ENCODE peak calls at places on chromosomes 1 and 21, in nine cellular contexts. One of them, this sample, is unnamed.
A peak's percentile ranks its signal among the peaks of the same experiment; 100 is the strongest.

GRCh38 chr1:184289825-184290550 is 96.8 kb upstream of the C1orf21 start:
- DNase-seq in IMR-90: no peak
- DNase-seq in uterus: no peak
- DNase-seq in stomach: no peak
- DNase-seq in vagina: no peak
- DNase-seq in lower leg skin: no peak
- DNase-seq in ovary: no peak
- DNase-seq in GM12891: no peak
- DNase-seq in prostate gland: no peak
- DNase-seq in this sample: no peak

GRCh38 chr1:230383425-230383824 is 42.7 kb downstream of the PGBD5 start:
- DNase-seq in IMR-90: no peak
- DNase-seq in vagina: no peak
- DNase-seq in prostate gland: no peak
- DNase-seq in uterus: no peak
- DNase-seq in ovary: no peak
- DNase-seq in lower leg skin: no peak
- DNase-seq in GM12891: no peak
- DNase-seq in stomach: no peak
- DNase-seq in this sample: no peak

GRCh38 chr21:40047993-40048730 is 180.9 kb downstream of the PCP4 start:
- DNase-seq in vagina: no peak
- DNase-seq in ovary: no peak
- DNase-seq in prostate gland: no peak
- DNase-seq in lower leg skin: no peak
- DNase-seq in IMR-90: no peak
- DNase-seq in GM12891: no peak
- DNase-seq in stomach: no peak
- DNase-seq in uterus: no peak
- DNase-seq in this sample: no peak

GRCh38 chr1:85884372-85885035 is 176.3 kb upstream of the ZNHIT6 start:
- DNase-seq in GM12891: no peak
- DNase-seq in vagina: no peak
- DNase-seq in IMR-90: peak; percentile 48
- DNase-seq in ovary: no peak
- DNase-seq in prostate gland: no peak
- DNase-seq in uterus: no peak
- DNase-seq in lower leg skin: no peak
- DNase-seq in stomach: no peak
- DNase-seq in this sample: peak; percentile 5

GRCh38 chr21:32411366-32412161 is 942 bp upstream of the EVA1C start:
- DNase-seq in GM12891: no peak
- DNase-seq in vagina: no peak
- DNase-seq in IMR-90: peak; percentile 38
- DNase-seq in lower leg skin: peak; percentile 91
- DNase-seq in prostate gland: peak; percentile 93
- DNase-seq in uterus: peak; percentile 95
- DNase-seq in ovary: peak; percentile 94
- DNase-seq in stomach: peak; percentile 97
- DNase-seq in this sample: peak; percentile 61

GRCh38 chr1:116403506-116404136 is 30.6 kb downstream of the ATP1A1 start:
- DNase-seq in GM12891: no peak
- DNase-seq in prostate gland: no peak
- DNase-seq in lower leg skin: no peak
- DNase-seq in vagina: no peak
- DNase-seq in ovary: no peak
- DNase-seq in uterus: no peak
- DNase-seq in IMR-90: no peak
- DNase-seq in stomach: no peak
- DNase-seq in this sample: no peak

GRCh38 chr1:19613075-19613748 is 30.9 kb upstream of the NBL1 start:
- DNase-seq in uterus: no peak
- DNase-seq in GM12891: no peak
- DNase-seq in ovary: no peak
- DNase-seq in IMR-90: no peak
- DNase-seq in prostate gland: no peak
- DNase-seq in stomach: peak; percentile 40
- DNase-seq in vagina: no peak
- DNase-seq in lower leg skin: no peak
- DNase-seq in this sample: no peak

GRCh38 chr1:183308719-183309118 is 109.5 kb downstream of the NMNAT2 start:
- DNase-seq in uterus: no peak
- DNase-seq in vagina: no peak
- DNase-seq in stomach: no peak
- DNase-seq in GM12891: no peak
- DNase-seq in prostate gland: no peak
- DNase-seq in lower leg skin: no peak
- DNase-seq in IMR-90: no peak
- DNase-seq in ovary: no peak
- DNase-seq in this sample: no peak

GRCh38 chr1:61082336-61083013 is at the start of gene NFIA:
- DNase-seq in lower leg skin: peak; percentile 66
- DNase-seq in stomach: peak; percentile 67
- DNase-seq in ovary: peak; percentile 71
- DNase-seq in vagina: no peak
- DNase-seq in prostate gland: no peak
- DNase-seq in uterus: peak; percentile 53
- DNase-seq in GM12891: no peak
- DNase-seq in IMR-90: peak; percentile 50
- DNase-seq in this sample: peak; percentile 62

GRCh38 chr1:75796376-75797272 is at the start of gene MSH4:
- DNase-seq in vagina: no peak
- DNase-seq in uterus: no peak
- DNase-seq in lower leg skin: no peak
- DNase-seq in stomach: no peak
- DNase-seq in ovary: no peak
- DNase-seq in IMR-90: no peak
- DNase-seq in GM12891: no peak
- DNase-seq in prostate gland: no peak
- DNase-seq in this sample: no peak
- TF ChIP-seq POLR2A in vagina: no peak
- TF ChIP-seq POLR2A in uterus: no peak
- TF ChIP-seq POLR2A in lower leg skin: no peak
- TF ChIP-seq POLR2A in stomach: no peak
- TF ChIP-seq POLR2A in ovary: no peak
- TF ChIP-seq POLR2A in IMR-90: no peak
- TF ChIP-seq POLR2A in GM12891: peak; percentile 85
- TF ChIP-seq POLR2A in prostate gland: no peak
- TF ChIP-seq POLR2A in this sample: no peak

DNA sequence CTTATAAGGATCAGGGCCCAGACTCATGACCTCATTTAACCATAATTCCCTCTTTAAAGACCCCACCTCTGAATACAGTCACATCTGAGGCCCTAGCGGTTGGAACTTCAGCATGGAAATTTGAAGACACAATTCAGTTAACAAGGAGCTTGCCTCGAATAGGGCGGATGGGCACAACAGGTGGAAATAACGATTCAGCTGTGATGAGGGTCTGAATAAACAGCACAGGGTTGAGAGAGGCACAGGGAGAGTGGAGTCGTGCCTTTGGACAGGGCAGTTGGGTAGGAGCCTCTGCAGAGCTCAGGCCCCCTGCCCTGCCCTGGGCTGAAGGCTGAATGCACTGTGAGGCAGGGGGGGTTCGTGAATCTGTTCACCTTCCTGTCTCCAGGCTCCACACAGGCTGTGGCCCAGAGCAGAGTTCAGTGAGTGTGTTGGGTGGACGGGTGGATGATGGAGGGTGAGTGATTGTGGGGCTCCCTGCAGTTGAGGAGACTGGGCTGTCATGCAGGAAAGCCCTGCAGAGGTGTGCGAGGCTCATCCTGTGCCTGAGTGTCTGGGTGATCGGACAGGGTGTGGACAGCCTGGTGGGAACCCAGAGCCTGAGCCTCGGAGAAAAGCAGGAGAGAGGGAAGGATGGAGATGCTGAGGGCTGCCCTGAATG is 243.1 kb downstream of the FOXD2 start:
- DNase-seq in prostate gland: no peak
- DNase-seq in uterus: no peak
- DNase-seq in GM12891: no peak
- DNase-seq in vagina: peak; percentile 75
- DNase-seq in lower leg skin: no peak
- DNase-seq in ovary: no peak
- DNase-seq in IMR-90: no peak
- DNase-seq in stomach: peak; percentile 8
- DNase-seq in this sample: no peak
- TF ChIP-seq POLR2A in prostate gland: no peak
- TF ChIP-seq POLR2A in uterus: no peak
- TF ChIP-seq POLR2A in GM12891: no peak
- TF ChIP-seq POLR2A in vagina: no peak
- TF ChIP-seq POLR2A in lower leg skin: no peak
- TF ChIP-seq POLR2A in ovary: no peak
- TF ChIP-seq POLR2A in IMR-90: no peak
- TF ChIP-seq POLR2A in stomach: no peak
- TF ChIP-seq POLR2A in this sample: no peak

GRCh38 chr1:23563003-23563402 is 3.7 kb upstream of the ID3 start:
- DNase-seq in uterus: no peak
- DNase-seq in prostate gland: no peak
- DNase-seq in IMR-90: no peak
- DNase-seq in ovary: peak; percentile 39
- DNase-seq in vagina: no peak
- DNase-seq in stomach: no peak
- DNase-seq in GM12891: no peak
- DNase-seq in lower leg skin: no peak
- DNase-seq in this sample: no peak

GRCh38 chr1:23563755-23564374 is 4.6 kb upstream of the ID3 start:
- DNase-seq in stomach: no peak
- DNase-seq in GM12891: no peak
- DNase-seq in prostate gland: no peak
- DNase-seq in vagina: no peak
- DNase-seq in ovary: no peak
- DNase-seq in IMR-90: no peak
- DNase-seq in uterus: no peak
- DNase-seq in lower leg skin: no peak
- DNase-seq in this sample: no peak

GRCh38 chr1:23561813-23562100 is 2.5 kb upstream of the ID3 start:
- DNase-seq in stomach: no peak
- DNase-seq in lower leg skin: no peak
- DNase-seq in uterus: no peak
- DNase-seq in prostate gland: no peak
- DNase-seq in IMR-90: no peak
- DNase-seq in vagina: no peak
- DNase-seq in ovary: no peak
- DNase-seq in GM12891: no peak
- DNase-seq in this sample: no peak

GRCh38 chr1:23561076-23561812 is 1.9 kb upstream of the ID3 start:
- DNase-seq in lower leg skin: no peak
- DNase-seq in stomach: no peak
- DNase-seq in vagina: no peak
- DNase-seq in prostate gland: no peak
- DNase-seq in uterus: no peak
- DNase-seq in GM12891: no peak
- DNase-seq in IMR-90: no peak
- DNase-seq in ovary: no peak
- DNase-seq in this sample: no peak

GRCh38 chr1:23562138-23562819 is 3.0 kb upstream of the ID3 start:
- DNase-seq in prostate gland: peak; percentile 96
- DNase-seq in GM12891: no peak
- DNase-seq in lower leg skin: peak; percentile 91
- DNase-seq in vagina: peak; percentile 98
- DNase-seq in uterus: peak; percentile 95
- DNase-seq in stomach: peak; percentile 93
- DNase-seq in IMR-90: peak; percentile 99
- DNase-seq in ovary: peak; percentile 92
- DNase-seq in this sample: peak; percentile 81
- TF ChIP-seq POLR2A in prostate gland: peak; percentile 79
- TF ChIP-seq POLR2A in GM12891: no peak
- TF ChIP-seq POLR2A in lower leg skin: no peak
- TF ChIP-seq POLR2A in vagina: peak; percentile 58
- TF ChIP-seq POLR2A in uterus: peak; percentile 71
- TF ChIP-seq POLR2A in stomach: no peak
- TF ChIP-seq POLR2A in IMR-90: peak; percentile 81
- TF ChIP-seq POLR2A in ovary: peak; percentile 47
- TF ChIP-seq POLR2A in this sample: no peak

DNA sequence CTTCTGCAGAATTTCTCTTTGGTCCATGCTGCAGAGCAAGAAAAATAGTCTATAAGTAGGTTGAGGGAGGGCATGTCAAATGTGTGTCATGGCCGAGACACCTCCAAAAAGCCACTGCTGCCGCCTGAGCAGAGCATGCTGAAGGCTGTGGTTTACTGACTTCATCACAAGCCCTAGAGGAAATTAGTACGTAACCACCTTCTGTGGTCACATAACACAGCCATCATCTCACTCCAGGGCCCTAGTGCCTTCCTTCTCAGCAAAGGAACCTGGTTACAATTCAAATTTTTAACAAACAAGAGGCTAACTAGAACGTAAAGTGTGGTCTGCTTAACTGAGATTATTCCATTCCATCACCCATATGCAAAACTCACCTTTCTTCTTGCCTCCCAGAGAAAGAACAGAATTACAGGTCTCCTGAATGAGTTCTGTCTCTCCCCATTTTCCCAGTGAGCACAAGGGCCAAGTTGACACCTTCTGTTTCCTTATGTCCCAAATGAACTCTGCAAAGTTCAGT is at the start of gene PTPN22:
- DNase-seq in uterus: no peak
- DNase-seq in lower leg skin: peak; percentile 34
- DNase-seq in ovary: no peak
- DNase-seq in prostate gland: peak; percentile 6
- DNase-seq in GM12891: no peak
- DNase-seq in stomach: peak; percentile 50
- DNase-seq in vagina: no peak
- DNase-seq in IMR-90: peak; percentile 83
- DNase-seq in this sample: peak; percentile 30
- TF ChIP-seq POLR2A in uterus: no peak
- TF ChIP-seq POLR2A in lower leg skin: no peak
- TF ChIP-seq POLR2A in ovary: no peak
- TF ChIP-seq POLR2A in prostate gland: no peak
- TF ChIP-seq POLR2A in GM12891: peak; percentile 90
- TF ChIP-seq POLR2A in stomach: no peak
- TF ChIP-seq POLR2A in vagina: peak; percentile 26
- TF ChIP-seq POLR2A in IMR-90: no peak
- TF ChIP-seq POLR2A in this sample: no peak

DNA sequence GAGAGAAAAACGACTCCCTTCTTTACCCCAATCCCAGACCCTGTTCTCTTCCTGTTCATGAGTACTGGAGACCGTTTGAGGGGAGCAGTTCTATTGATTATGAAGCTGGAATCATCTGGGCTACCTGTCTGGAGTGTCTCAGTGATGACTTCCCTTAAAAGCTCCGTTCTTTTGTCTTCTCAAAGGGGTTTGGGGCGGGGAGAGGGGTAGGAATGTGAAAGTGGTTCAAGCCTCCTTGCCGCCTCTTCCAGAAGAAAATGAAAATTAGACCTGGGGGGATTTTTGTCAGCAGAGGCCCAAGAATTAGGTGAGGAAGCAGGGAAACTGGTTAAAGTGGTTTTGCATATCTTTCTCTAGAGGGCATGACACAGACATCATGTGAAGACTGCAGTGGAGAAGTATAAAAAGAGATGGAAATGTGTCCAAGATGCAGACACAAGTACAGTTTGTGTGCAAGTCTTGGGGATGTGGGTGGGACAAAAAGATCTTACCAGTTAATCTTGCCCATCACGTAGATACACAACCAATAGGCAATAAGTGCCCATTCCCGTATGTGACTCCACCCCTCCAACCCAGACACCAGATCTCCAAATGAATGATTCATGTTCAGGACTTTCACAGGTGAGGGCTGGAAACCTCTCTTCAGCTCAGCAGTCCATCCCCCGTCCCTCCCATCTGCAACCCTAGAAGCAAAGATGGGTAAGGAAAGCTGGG is 470 bp upstream of the MTMR11 start:
- DNase-seq in stomach: no peak
- DNase-seq in uterus: no peak
- DNase-seq in lower leg skin: no peak
- DNase-seq in ovary: no peak
- DNase-seq in prostate gland: peak; percentile 32
- DNase-seq in GM12891: no peak
- DNase-seq in vagina: no peak
- DNase-seq in IMR-90: peak; percentile 58
- DNase-seq in this sample: peak; percentile 35
- TF ChIP-seq POLR2A in stomach: no peak
- TF ChIP-seq POLR2A in uterus: no peak
- TF ChIP-seq POLR2A in lower leg skin: no peak
- TF ChIP-seq POLR2A in ovary: no peak
- TF ChIP-seq POLR2A in prostate gland: peak; percentile 56
- TF ChIP-seq POLR2A in GM12891: no peak
- TF ChIP-seq POLR2A in vagina: peak; percentile 36
- TF ChIP-seq POLR2A in IMR-90: no peak
- TF ChIP-seq POLR2A in this sample: no peak